ENCODE peak calls at places on chromosomes 2 and 18, in six cellular contexts. N, E, K, C, I and V are unnamed samples.

GRCh38 chr2:189698020-189698887 is 23.8 kb downstream of the ANKAR start:
- DNase-seq in N (peak; percentile 66), E (no peak), K (peak; percentile 62), C (peak; percentile 69), I (no peak), V (no peak)

GRCh38 chr2:16767789-16768188 is 102.2 kb upstream of the CYRIA start:
- DNase-seq in N (no peak), E (no peak), K (no peak), C (no peak), I (no peak), V (no peak)

GRCh38 chr2:238295144-238296112 is 7.0 kb upstream of the PER2 start:
- DNase-seq in N (no peak), E (no peak), K (no peak), C (no peak), I (no peak), V (no peak)

GRCh38 chr18:13726972-13727331 is 479 bp downstream of the RNMT start:
- DNase-seq in N (peak; percentile 67), E (no peak), K (peak; percentile 65), C (peak; percentile 71), I (peak; percentile 41), V (no peak)

GRCh38 chr2:204950695-204951094 is 405.4 kb downstream of the PARD3B start:
- DNase-seq in N (no peak), E (peak; percentile 10), K (peak; percentile 45), C (no peak), I (no peak), V (no peak)

GRCh38 chr2:218582085-218582484 is 13.4 kb downstream of the CNOT9 start:
- DNase-seq in N (no peak), E (no peak), K (peak; percentile 86), C (no peak), I (no peak), V (no peak)

GRCh38 chr2:39512941-39513340 is 75.9 kb upstream of the MAP4K3 start:
- DNase-seq in N (no peak), E (no peak), K (no peak), C (no peak), I (no peak), V (no peak)

GRCh38 chr2:223050900-223051299 is 1.1 kb upstream of the KCNE4 start:
- DNase-seq in N (no peak), E (no peak), K (no peak), C (peak; percentile 44), I (no peak), V (no peak)

GRCh38 chr18:44766461-44766860 is 85.8 kb downstream of the SETBP1 start:
- DNase-seq in N (no peak), E (no peak), K (no peak), C (no peak), I (no peak), V (no peak)

GRCh38 chr2:182587831-182588230 is 128.2 kb upstream of the DNAJC10 start:
- DNase-seq in N (no peak), E (peak; percentile 82), K (peak; percentile 83), C (peak; percentile 86), I (no peak), V (no peak)

GRCh38 chr2:158598856-158599517 is 142.2 kb downstream of the PKP4 start:
- DNase-seq in N (no peak), E (no peak), K (peak; percentile 49), C (peak; percentile 11), I (no peak), V (no peak)

GRCh38 chr2:129709030-129709955 is 270.2 kb upstream of the RAB6C start:
- DNase-seq in N (no peak), E (no peak), K (no peak), C (no peak), I (no peak), V (no peak)

DNA sequence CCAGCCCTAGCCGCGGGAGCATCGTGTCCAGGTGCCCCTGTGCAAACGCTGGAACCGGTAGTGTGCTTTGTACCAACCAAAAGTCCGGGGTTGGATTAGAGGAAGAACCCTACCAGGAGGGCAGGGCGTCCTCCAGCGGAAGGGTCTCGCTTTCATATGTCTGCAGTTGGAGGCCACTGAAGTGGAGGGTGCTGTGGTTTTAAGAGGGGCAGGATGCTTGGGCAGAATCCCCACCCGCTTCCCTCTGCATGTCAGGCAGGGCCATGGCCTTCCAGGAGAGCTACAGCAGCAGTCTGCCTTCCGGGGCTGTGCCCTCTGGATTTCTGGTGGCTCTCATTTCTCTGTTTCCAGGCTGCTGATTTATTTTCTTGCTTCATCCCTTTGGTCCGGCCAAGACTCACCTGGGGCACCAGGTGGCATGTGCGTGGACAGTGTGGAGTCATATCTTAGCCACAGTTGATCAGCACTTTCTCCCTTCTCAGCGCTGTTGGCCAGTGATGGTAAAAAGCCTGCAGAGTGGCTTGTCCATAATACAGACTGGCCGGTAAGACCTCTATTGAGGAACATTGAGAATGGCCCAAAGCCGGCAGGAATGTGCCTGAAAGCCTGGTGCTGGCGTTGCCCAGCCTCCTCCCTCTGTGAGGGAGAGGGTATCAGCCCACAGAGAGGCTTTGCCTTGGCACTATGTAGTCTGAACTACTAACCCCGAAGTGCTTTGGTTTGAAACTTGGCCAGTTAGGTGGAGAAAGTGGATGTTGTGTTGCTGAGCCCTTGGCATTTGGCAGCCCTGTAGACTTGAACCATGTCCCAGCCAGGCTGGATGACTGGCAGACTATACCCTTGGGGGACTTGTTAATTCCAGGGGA is 1.8 kb downstream of the AGAP1 start:
- DNase-seq in N (no peak), E (no peak), K (no peak), C (no peak), I (no peak), V (no peak)
- TF ChIP-seq CTCF in N (no peak), E (no peak), K (no peak), C (no peak), I (no peak), V (no peak)

GRCh38 chr2:105118960-105119359 is 81.1 kb downstream of the MRPS9 start:
- DNase-seq in N (no peak), E (no peak), K (no peak), C (no peak), I (no peak), V (no peak)
- TF ChIP-seq CTCF in N (no peak), E (peak; percentile 20), K (peak; percentile 15), C (peak; percentile 47), I (peak; percentile 13), V (no peak)

GRCh38 chr18:46468431-46469180 is 188.4 kb downstream of the LOXHD1 start:
- DNase-seq in N (no peak), E (no peak), K (no peak), C (no peak), I (no peak), V (no peak)

GRCh38 chr18:46462523-46462922 is 194.5 kb downstream of the LOXHD1 start:
- DNase-seq in N (no peak), E (no peak), K (no peak), C (no peak), I (no peak), V (no peak)

GRCh38 chr18:46466236-46467160 is 190.5 kb downstream of the LOXHD1 start:
- DNase-seq in N (no peak), E (no peak), K (no peak), C (no peak), I (no peak), V (no peak)

GRCh38 chr18:46461993-46462392 is 195.0 kb downstream of the LOXHD1 start:
- DNase-seq in N (no peak), E (no peak), K (no peak), C (no peak), I (no peak), V (no peak)

GRCh38 chr18:46464926-46465655 is 191.9 kb downstream of the LOXHD1 start:
- DNase-seq in N (no peak), E (no peak), K (no peak), C (no peak), I (no peak), V (no peak)
- TF ChIP-seq CTCF in N (no peak), E (peak; percentile 26), K (peak; percentile 21), C (no peak), I (peak; percentile 20), V (no peak)

DNA sequence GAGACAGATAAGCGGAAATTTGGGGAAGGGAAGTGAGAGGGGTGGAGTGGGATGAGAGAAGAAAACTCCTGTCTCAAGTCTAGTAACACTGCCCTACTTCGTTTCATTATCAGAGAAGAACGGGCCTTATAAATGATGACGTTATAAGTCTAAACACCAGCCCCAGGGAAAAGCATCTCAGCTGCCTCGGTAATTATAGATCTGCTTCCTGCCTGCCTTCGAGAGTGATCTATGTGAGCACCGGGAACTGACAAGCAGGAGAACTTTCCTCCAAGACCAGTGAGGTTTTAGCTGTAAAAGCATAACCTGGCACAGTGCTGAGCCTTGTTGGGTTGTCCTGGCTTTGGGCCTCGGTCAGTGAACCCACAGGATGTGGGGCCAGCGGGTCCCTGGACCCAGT is 227.9 kb upstream of the SIX2 start:
- DNase-seq in N (no peak), E (no peak), K (no peak), C (peak; percentile 69), I (no peak), V (no peak)
- TF ChIP-seq CTCF in N (no peak), E (no peak), K (no peak), C (no peak), I (no peak), V (no peak)